ENCODE peak calls at places on chromosomes 11 and 22, in four cellular contexts. T is NCI-H1092; M is non-pigmented ciliary epithelial cell; Z is effector CD4-positive, alpha-beta T cell. Y is an unnamed sample.

GRCh38 chr11:127789887-127790286 is 789.3 kb upstream of the KIRREL3 start:
- DNase-seq in T (peak; percentile 34), M (no peak), Z (no peak), Y (no peak)

GRCh38 chr22:48943567-48944432 is 883.9 kb downstream of the BRD1 start:
- DNase-seq in T (no peak), M (no peak), Z (no peak), Y (no peak)

GRCh38 chr11:103648670-103649400 is 387.6 kb upstream of the DDI1 start:
- DNase-seq in T (no peak), M (no peak), Z (no peak), Y (no peak)

GRCh38 chr22:45329536-45329936 is 19.8 kb downstream of the FAM118A start:
- DNase-seq in T (peak; percentile 58), M (no peak), Z (no peak), Y (no peak)

GRCh38 chr22:17302616-17303015 is 66.6 kb upstream of the CECR2 start:
- DNase-seq in T (no peak), M (no peak), Z (no peak), Y (no peak)

GRCh38 chr22:28609921-28610320 is 69.7 kb downstream of the TTC28 start:
- DNase-seq in T (no peak), M (no peak), Z (no peak), Y (no peak)

GRCh38 chr11:130473056-130473794 is 24.8 kb downstream of the ADAMTS15 start:
- DNase-seq in T (no peak), M (no peak), Z (no peak), Y (no peak)

GRCh38 chr11:70490208-70490607 is 91.9 kb downstream of the CTTN start:
- DNase-seq in T (no peak), M (no peak), Z (no peak), Y (no peak)

GRCh38 chr11:57200937-57201336 is 19.2 kb downstream of the LRRC55 start:
- DNase-seq in T (no peak), M (no peak), Z (no peak), Y (no peak)

GRCh38 chr11:1748467-1749019 is 1.9 kb downstream of the IFITM10 start:
- DNase-seq in T (no peak), M (no peak), Z (no peak), Y (no peak)

GRCh38 chr11:109865558-109866186 is 227.5 kb upstream of the ZC3H12C start:
- DNase-seq in T (peak; percentile 8), M (no peak), Z (no peak), Y (no peak)

GRCh38 chr11:115699733-115700132 is 195.5 kb upstream of the CADM1 start:
- DNase-seq in T (no peak), M (no peak), Z (no peak), Y (peak; percentile 16)

GRCh38 chr11:102560555-102561011 is 30.0 kb upstream of the MMP7 start:
- DNase-seq in T (no peak), M (peak; percentile 42), Z (no peak), Y (peak; percentile 12)

Y was measured in AG04449.